ENCODE peak calls at places on chromosomes 4 and X, in five cellular contexts. M, O, E, P and Y are unnamed samples.

GRCh38 chrX:3548743-3549441 is 164.6 kb downstream of the PRKX start:
- DNase-seq in E (peak), O (no peak), M (no peak), P (no peak), Y (no peak)

GRCh38 chrX:138504254-138504653 is 207.3 kb downstream of the FGF13 start:
- DNase-seq in E (no peak), O (no peak), M (no peak), P (no peak), Y (no peak)

GRCh38 chr4:152534541-152535231 is 1.2 kb downstream of the FBXW7 start:
- DNase-seq in P (no peak), O (peak), E (peak), M (peak), Y (no peak)

GRCh38 chr4:27397886-27398285 is 537.2 kb downstream of the STIM2 start:
- DNase-seq in O (no peak), M (no peak), E (no peak), P (no peak), Y (no peak)

GRCh38 chr4:181687116-181687515 is 556.1 kb upstream of the TENM3 start:
- DNase-seq in M (no peak), E (no peak), O (no peak), P (no peak), Y (no peak)

GRCh38 chr4:108965031-108965430 is 202.2 kb upstream of the ETNPPL start:
- DNase-seq in M (no peak), O (no peak), E (no peak), P (no peak), Y (no peak)

GRCh38 chr4:155694100-155694785 is 27.6 kb downstream of the GUCY1A1 start:
- DNase-seq in P (no peak), O (no peak), E (no peak), M (no peak), Y (no peak)

GRCh38 chr4:73583661-73584060 is 36.6 kb downstream of the RASSF6 start:
- DNase-seq in O (no peak), M (no peak), P (no peak), E (no peak), Y (no peak)

GRCh38 chr4:22237155-22237751 is 278.6 kb downstream of the ADGRA3 start:
- DNase-seq in O (no peak), P (no peak), E (no peak), M (peak), Y (no peak)

GRCh38 chr4:26812049-26812729 is 48.5 kb upstream of the STIM2 start:
- DNase-seq in O (no peak), P (no peak), M (no peak), E (peak), Y (no peak)

GRCh38 chr4:149896428-149896827 is 80.8 kb upstream of the IQCM start:
- DNase-seq in O (no peak), P (no peak), M (no peak), E (peak), Y (no peak)

GRCh38 chr4:48033825-48034413 is 17.3 kb downstream of the NIPAL1 start:
- DNase-seq in E (peak), M (peak), P (no peak), O (no peak), Y (no peak)

GRCh38 chr4:151004222-151004621 is 10.9 kb downstream of the LRBA start:
- DNase-seq in M (no peak), P (no peak), E (peak), O (no peak), Y (no peak)

GRCh38 chrX:3320471-3321046 is 25.9 kb downstream of the MXRA5 start:
- DNase-seq in P (no peak), M (no peak), E (no peak), O (no peak), Y (no peak)

GRCh38 chrX:129590596-129590995 is 50.5 kb downstream of the OCRL start:
- DNase-seq in P (no peak), O (no peak), E (no peak), M (no peak), Y (no peak)

GRCh38 chr4:137609693-137610450 is 77.6 kb upstream of the PCDH18 start:
- DNase-seq in O (no peak), P (no peak), M (no peak), E (no peak), Y (no peak)

GRCh38 chr4:124121511-124121934 is 591.0 kb downstream of the ANKRD50 start:
- DNase-seq in M (no peak), O (no peak), E (peak), P (no peak), Y (no peak)

GRCh38 chrX:49192722-49193328 is 6.7 kb upstream of the PRICKLE3 start:
- DNase-seq in O (no peak), M (no peak), P (no peak), E (peak), Y (no peak)

GRCh38 chr4:7247946-7248345 is 55.6 kb downstream of the SORCS2 start:
- DNase-seq in M (no peak), P (no peak), E (no peak), O (no peak), Y (no peak)

GRCh38 chr4:38621004-38621684 is 42.9 kb upstream of the KLF3 start:
- DNase-seq in M (peak), P (no peak), E (no peak), O (no peak), Y (no peak)

GRCh38 chr4:3403104-3403906 is 38.5 kb upstream of the HGFAC start:
- DNase-seq in P (no peak), O (no peak), M (no peak), E (no peak), Y (no peak)

GRCh38 chrX:101918746-101919145 is 13.1 kb downstream of the ZMAT1 start:
- DNase-seq in O (no peak), E (peak), M (no peak), P (no peak), Y (no peak)

GRCh38 chr4:140257461-140258305 is 103.7 kb upstream of the MAML3 start:
- DNase-seq in M (no peak), O (no peak), P (no peak), E (peak), Y (no peak)

GRCh38 chrX:39667746-39668507 is 429.8 kb downstream of the BCOR start:
- DNase-seq in P (no peak), O (no peak), M (no peak), E (no peak), Y (no peak)

GRCh38 chrX:151384807-151385206 is 12.2 kb upstream of the VMA21 start:
- DNase-seq in M (peak), P (peak), E (no peak), O (no peak), Y (no peak)

GRCh38 chrX:7074135-7074907 is 73.2 kb upstream of the STS start:
- DNase-seq in P (no peak), O (no peak), E (no peak), M (peak), Y (no peak)

GRCh38 chrX:17967888-17968287 is 106.8 kb upstream of the RAI2 start:
- DNase-seq in O (no peak), E (no peak), P (no peak), M (peak), Y (no peak)

GRCh38 chrX:16771483-16772398 is 14.5 kb upstream of the TXLNG start:
- DNase-seq in O (no peak), M (no peak), E (peak), P (no peak), Y (no peak)

GRCh38 chrX:152959626-152960025 is 34.3 kb downstream of the PNMA5 start:
- DNase-seq in O (no peak), E (no peak), P (no peak), M (no peak), Y (no peak)

GRCh38 chrX:70262952-70263567 is 3.1 kb upstream of the P2RY4 start:
- DNase-seq in E (peak), M (no peak), O (no peak), P (peak), Y (no peak)

GRCh38 chr4:7804759-7805385 is 134.8 kb downstream of the AFAP1 start:
- DNase-seq in E (no peak), O (peak), M (no peak), P (no peak), Y (no peak)

GRCh38 chr4:34733185-34733916 is 1511.0 kb downstream of the ARAP2 start:
- DNase-seq in E (no peak), M (no peak), P (no peak), O (no peak), Y (no peak)

GRCh38 chr4:96459105-96459504 is 619.2 kb downstream of the PDHA2 start:
- DNase-seq in M (no peak), P (no peak), E (no peak), O (no peak), Y (no peak)

GRCh38 chr4:64713256-64713840 is 304.1 kb upstream of the TECRL start:
- DNase-seq in O (no peak), E (peak), P (no peak), M (no peak), Y (no peak)

GRCh38 chr4:72701987-72702819 is 133.2 kb upstream of the ADAMTS3 start:
- DNase-seq in E (peak), O (no peak), M (peak), P (no peak), Y (no peak)

GRCh38 chr4:42710329-42710728 is 53.4 kb upstream of the ATP8A1 start:
- DNase-seq in P (no peak), M (no peak), O (no peak), E (no peak), Y (no peak)

GRCh38 chr4:11005321-11005720 is 320.8 kb upstream of the CLNK start:
- DNase-seq in O (no peak), P (no peak), M (no peak), E (no peak), Y (no peak)

DNA sequence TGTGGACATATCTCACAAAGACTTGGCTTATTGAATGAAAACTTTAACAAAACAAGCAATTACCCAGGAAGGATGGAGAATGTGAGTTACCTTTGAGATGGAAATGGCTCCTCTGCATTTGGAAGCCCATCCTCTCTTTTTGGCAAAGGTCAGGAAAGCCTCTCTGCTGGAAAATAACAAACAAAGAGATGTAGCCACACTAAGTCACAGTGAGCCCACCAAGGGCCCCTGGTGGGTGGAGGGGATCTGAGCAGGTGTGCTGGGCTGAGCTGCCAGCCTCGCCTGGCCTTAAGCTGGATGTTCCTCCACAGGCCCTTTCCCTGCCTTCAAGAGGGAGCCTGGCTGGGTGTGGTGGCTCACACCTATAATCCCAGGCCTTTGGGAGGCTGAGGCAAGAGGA is 269.2 kb downstream of the HNRNPD start:
- DNase-seq in O (no peak), E (no peak), P (no peak), M (no peak), Y (no peak)
- TF ChIP-seq POLR2A in O (no peak), E (no peak), P (no peak), M (no peak), Y (no peak)

GRCh38 chr4:154332681-154333421 is 158.7 kb downstream of the DCHS2 start:
- DNase-seq in P (no peak), O (peak), E (no peak), M (no peak), Y (no peak)
- TF ChIP-seq POLR2AphosphoS5 in P (no peak), O (no peak), E (no peak), M (no peak), Y (no peak)

GRCh38 chr4:159103406-159104131 is 690 bp downstream of the RAPGEF2 start:
- DNase-seq in M (peak), E (peak), O (peak), P (no peak), Y (peak)
- TF ChIP-seq POLR2A in M (no peak), E (no peak), O (no peak), P (peak), Y (no peak)

DNA sequence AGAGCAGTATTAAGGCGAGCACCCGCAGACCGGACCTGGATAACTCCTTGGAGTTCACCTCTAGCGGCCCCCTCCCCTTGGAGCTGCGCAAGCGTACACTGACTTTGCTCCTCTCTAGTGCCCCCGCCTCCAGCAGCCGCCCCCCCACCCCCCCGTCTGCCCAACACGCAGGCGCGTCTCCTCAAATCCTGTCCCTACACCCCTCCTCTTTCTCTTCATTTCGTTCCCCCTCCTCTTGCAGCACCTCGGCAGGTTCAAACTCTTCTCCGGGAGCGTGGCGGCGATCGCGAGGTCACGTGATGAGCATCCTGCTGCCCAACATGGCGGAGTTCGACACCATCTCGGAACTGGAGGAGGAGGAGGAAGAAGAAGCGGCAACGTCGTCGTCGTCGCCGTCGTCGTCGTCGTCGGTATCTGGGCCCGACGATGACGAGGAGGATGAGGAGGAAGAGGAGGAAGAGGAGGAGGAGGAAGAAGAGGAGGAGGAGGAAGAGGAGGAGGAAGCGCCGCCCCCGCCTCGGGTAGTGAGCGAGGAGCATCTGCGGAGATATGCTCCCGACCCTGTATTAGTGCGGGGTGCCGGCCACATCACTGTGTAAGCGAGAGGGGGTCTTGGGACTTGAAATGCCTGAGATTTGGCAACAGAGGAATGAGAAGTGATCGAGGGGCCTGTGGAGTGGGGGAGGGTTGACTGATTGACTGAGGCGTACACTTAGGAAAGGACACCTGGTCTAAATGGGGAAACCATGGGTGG is at the start of gene CHIC1:
- DNase-seq in O (peak), M (peak), P (peak), E (peak), Y (peak)
- TF ChIP-seq POLR2AphosphoS5 in O (no peak), M (no peak), P (no peak), E (no peak), Y (no peak)

DNA sequence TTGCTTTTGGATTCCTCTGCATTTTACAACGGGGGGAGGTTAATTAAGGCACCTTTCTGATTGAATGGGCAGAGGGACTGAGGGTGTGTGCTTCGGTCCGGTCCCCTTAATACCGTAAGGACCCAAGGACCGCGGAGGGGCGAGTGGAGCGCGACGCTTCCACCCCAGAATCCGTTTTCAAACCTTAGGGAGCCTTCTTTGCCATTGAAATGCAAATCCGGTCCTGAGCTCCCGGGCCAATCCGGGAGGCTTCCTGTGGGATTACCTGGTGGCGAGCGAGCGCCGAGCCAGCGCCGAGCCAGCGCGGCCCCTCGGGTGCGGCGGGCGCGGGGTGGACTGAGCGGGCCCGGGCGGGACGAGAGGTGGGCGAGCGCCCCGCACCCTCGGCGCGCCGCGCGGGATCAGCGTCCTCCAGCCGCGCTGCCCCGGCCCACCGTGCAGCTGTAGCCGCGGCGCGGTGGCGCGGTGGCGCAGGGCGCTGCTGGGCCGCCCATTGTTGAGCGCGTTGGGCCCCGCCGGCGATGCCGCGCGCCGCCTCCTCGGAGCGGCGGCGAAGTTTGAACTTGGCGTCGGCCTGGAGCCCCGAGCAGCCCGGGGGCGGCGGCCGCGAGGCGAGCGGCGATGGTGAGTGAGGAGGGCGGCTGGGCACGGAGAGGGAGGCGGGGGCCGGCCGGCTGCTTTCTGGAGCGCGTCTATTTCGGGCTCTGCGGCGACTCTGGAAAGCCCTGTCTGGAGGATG is 208.7 kb downstream of the SOWAHB start:
- DNase-seq in O (no peak), P (no peak), E (peak), M (peak), Y (peak)
- TF ChIP-seq POLR2A in O (no peak), P (no peak), E (no peak), M (no peak), Y (no peak)

DNA sequence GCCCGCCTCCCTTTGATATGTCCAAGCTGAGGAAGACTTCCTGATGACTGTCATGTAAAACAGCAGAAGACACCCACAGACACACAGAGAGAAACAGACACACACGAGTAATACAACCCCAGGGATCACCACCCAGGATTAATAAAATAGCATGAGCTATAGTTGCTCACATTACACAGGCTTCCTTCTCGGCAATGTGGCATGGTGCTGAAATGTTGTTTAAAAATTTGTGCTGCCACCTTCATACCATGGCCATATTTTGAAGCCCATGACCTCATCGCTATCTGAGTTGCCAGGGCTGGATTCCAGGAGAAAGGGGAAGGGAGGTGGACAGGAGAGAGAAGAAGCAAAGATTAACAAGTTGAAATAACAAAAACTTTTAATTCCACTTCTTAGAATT is 111.7 kb downstream of the SYNPO2 start:
- DNase-seq in P (no peak), M (no peak), E (no peak), O (no peak), Y (no peak)
- TF ChIP-seq POLR2AphosphoS5 in P (no peak), M (no peak), E (no peak), O (no peak), Y (no peak)

DNA sequence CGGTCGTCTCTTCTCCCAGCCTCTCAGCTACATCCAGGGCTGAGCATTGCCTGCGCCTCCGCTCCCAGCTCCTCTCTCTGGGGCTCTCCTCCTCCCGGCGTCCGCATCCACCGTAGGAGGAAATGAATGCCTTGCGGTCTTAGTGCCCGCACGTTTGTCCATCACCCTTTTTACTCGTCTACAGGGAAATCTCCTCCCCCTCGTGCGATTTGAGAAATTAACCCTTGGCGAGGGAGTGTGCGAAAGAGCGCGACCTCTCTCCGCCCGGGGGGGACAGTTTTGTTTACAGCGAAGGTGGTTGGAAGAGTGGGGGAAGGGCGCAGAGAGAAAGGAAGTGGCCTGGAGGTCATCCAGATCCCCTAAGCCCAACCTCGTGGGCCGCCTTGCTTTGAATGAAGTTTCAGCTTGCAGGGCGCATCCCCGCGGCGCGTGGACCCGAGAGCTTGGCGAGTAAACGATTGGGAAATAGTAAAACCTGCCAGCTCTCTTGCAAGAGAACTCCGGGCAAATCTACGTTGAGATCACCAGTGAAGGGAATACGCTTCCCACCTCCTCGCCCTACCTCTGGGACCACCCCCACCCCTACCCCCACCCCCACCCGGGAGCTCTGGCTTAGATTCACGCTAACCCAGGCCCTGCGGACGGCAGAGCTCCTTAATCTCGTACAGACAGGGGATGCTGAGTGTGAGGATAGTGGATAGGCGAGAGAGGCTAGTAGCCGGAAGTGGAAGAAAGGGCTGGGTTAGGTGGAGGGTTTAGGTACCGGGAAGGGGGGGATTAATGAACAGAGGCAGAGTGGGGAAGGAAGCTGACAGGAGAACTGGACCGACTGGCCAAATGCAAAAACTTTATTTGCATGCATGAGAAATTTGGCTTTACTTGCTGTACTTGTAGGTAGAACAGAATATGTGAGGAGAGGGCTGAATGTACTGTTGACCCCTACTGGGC is at the start of gene ELOVL6:
- DNase-seq in M (peak), E (peak), O (peak), P (no peak), Y (peak)
- TF ChIP-seq POLR2A in M (no peak), E (no peak), O (no peak), P (no peak), Y (peak)